ENCODE peak calls at places on chromosome 18, in eight cellular contexts. B is SJCRH30; I is Peyer's patch; P is activated CD4-positive, alpha-beta T cell treated with anti-CD3 and anti-CD28 coated beads, Interleukin-2, amount 50 U/mL, for 24 hours; K is SHP77 treated with DMSO at 0.1 percent for 48 hours; J is AG04450; M is stimulated activated CD8-positive, alpha-beta memory T cell treated with anti-CD3 and anti-CD28 coated beads, Interleukin-15, amount 100 ng/mL, for 24 hours; E is anterior cingulate cortex. Y is an unnamed sample.

GRCh38 chr18:51339866-51340265 is 142.4 kb upstream of the MEX3C start:
- DNase-seq in B (no peak), J (no peak), I (no peak), E (no peak), P (no peak), M (no peak), K (no peak), Y (no peak)

GRCh38 chr18:9530226-9531009 is 55.1 kb downstream of the RALBP1 start:
- DNase-seq in P (no peak), B (no peak), M (no peak), J (no peak), K (no peak), I (no peak), E (no peak), Y (no peak)

GRCh38 chr18:34929336-34929780 is 111.9 kb upstream of the MAPRE2 start:
- DNase-seq in B (peak), M (no peak), P (no peak), E (no peak), I (no peak), K (peak), J (peak), Y (no peak)

GRCh38 chr18:79071037-79071960 is 2.1 kb downstream of the ATP9B start:
- DNase-seq in M (no peak), K (no peak), E (no peak), P (no peak), I (no peak), J (no peak), B (no peak), Y (no peak)

GRCh38 chr18:3499498-3499897 is 49.5 kb downstream of the TGIF1 start:
- DNase-seq in M (no peak), B (no peak), K (no peak), J (no peak), E (no peak), I (no peak), P (no peak), Y (no peak)

GRCh38 chr18:25832008-25832604 is 258.3 kb downstream of the SS18 start:
- DNase-seq in K (no peak), B (peak), E (no peak), P (no peak), I (peak), J (peak), M (no peak), Y (peak)

GRCh38 chr18:79365701-79366100 is 30.0 kb upstream of the NFATC1 start:
- DNase-seq in J (no peak), K (no peak), M (no peak), P (no peak), E (no peak), I (no peak), B (no peak), Y (no peak)

GRCh38 chr18:21242141-21243040 is at the start of gene GREB1L:
- DNase-seq in K (no peak), P (no peak), I (peak), J (no peak), E (peak), B (no peak), M (no peak), Y (peak)

GRCh38 chr18:60120231-60120630 is 220.4 kb downstream of the PMAIP1 start:
- DNase-seq in M (no peak), P (no peak), B (no peak), J (no peak), K (no peak), I (no peak), E (no peak), Y (peak)

GRCh38 chr18:48326901-48327675 is 82.1 kb downstream of the ZBTB7C start:
- DNase-seq in E (no peak), I (no peak), K (peak), B (no peak), M (no peak), P (no peak), J (no peak), Y (no peak)

GRCh38 chr18:604771-605170 is 8.0 kb downstream of the CLUL1 start:
- DNase-seq in I (no peak), B (no peak), P (no peak), K (no peak), M (no peak), J (no peak), E (no peak), Y (no peak)

GRCh38 chr18:78611869-78612268 is 367.7 kb upstream of the SALL3 start:
- DNase-seq in K (no peak), B (no peak), E (no peak), P (no peak), J (no peak), M (no peak), I (no peak), Y (no peak)

GRCh38 chr18:75497576-75497975 is 70.1 kb upstream of the SMIM21 start:
- DNase-seq in J (no peak), E (no peak), M (no peak), P (no peak), I (no peak), B (no peak), K (no peak), Y (no peak)

GRCh38 chr18:59834267-59834666 is 65.5 kb upstream of the PMAIP1 start:
- DNase-seq in E (no peak), I (no peak), B (no peak), K (no peak), J (no peak), M (no peak), P (no peak), Y (no peak)

GRCh38 chr18:34650121-34650545 is 60.0 kb upstream of the DTNA start:
- DNase-seq in K (no peak), M (no peak), I (no peak), J (peak), P (no peak), B (no peak), E (no peak), Y (no peak)

GRCh38 chr18:12315911-12316310 is 7.9 kb downstream of the TUBB6 start:
- DNase-seq in J (no peak), I (no peak), K (no peak), P (no peak), E (no peak), B (no peak), M (no peak), Y (no peak)

GRCh38 chr18:22311301-22311700 is 106.4 kb downstream of the CTAGE1 start:
- DNase-seq in P (no peak), J (peak), M (no peak), E (no peak), K (no peak), B (no peak), I (no peak), Y (no peak)

GRCh38 chr18:43933177-43933576 is 655.9 kb upstream of the SYT4 start:
- DNase-seq in I (no peak), B (no peak), K (no peak), P (no peak), M (no peak), E (no peak), J (no peak), Y (no peak)

GRCh38 chr18:54251606-54252400 is 17.5 kb upstream of the POLI start:
- DNase-seq in I (no peak), E (no peak), M (no peak), B (no peak), P (no peak), J (no peak), K (no peak), Y (no peak)

GRCh38 chr18:79923896-79924585 is 27.4 kb downstream of the SLC66A2 start:
- DNase-seq in J (no peak), I (peak), E (no peak), B (no peak), P (no peak), K (no peak), M (no peak), Y (no peak)

GRCh38 chr18:68735498-68736343 is 20.8 kb upstream of the TMX3 start:
- DNase-seq in K (no peak), P (peak), I (no peak), B (peak), E (no peak), J (peak), M (no peak), Y (no peak)

GRCh38 chr18:44098551-44099098 is 582.1 kb upstream of the SETBP1 start:
- DNase-seq in J (no peak), P (no peak), I (peak), E (no peak), B (peak), K (no peak), M (no peak), Y (no peak)

GRCh38 chr18:68121308-68121707 is 593.6 kb downstream of the TMX3 start:
- DNase-seq in P (no peak), I (no peak), J (no peak), K (no peak), B (no peak), M (no peak), E (no peak), Y (no peak)

GRCh38 chr18:56910237-56910636 is 236.7 kb upstream of the BOD1L2 start:
- DNase-seq in M (no peak), E (no peak), K (no peak), B (no peak), P (no peak), J (no peak), I (no peak), Y (no peak)

GRCh38 chr18:36903215-36903928 is 74.4 kb downstream of the KIAA1328 start:
- DNase-seq in E (no peak), B (no peak), J (no peak), M (no peak), I (no peak), K (no peak), P (no peak), Y (no peak)

GRCh38 chr18:9289698-9290097 is 44.9 kb upstream of the TWSG1 start:
- DNase-seq in P (no peak), E (no peak), K (no peak), I (no peak), B (no peak), M (no peak), J (no peak), Y (no peak)

GRCh38 chr18:34159691-34160185 is 65.0 kb downstream of the NOL4 start:
- DNase-seq in I (no peak), E (peak), P (no peak), B (no peak), K (no peak), J (no peak), M (no peak), Y (no peak)

GRCh38 chr18:49621851-49622351 is 60.0 kb downstream of the LIPG start:
- DNase-seq in I (no peak), E (no peak), P (no peak), K (no peak), M (no peak), J (no peak), B (peak), Y (no peak)

GRCh38 chr18:62447652-62448051 is 75.2 kb upstream of the ZCCHC2 start:
- DNase-seq in J (no peak), M (no peak), B (no peak), I (no peak), E (no peak), P (no peak), K (no peak), Y (no peak)

GRCh38 chr18:8480506-8481328 is 128.5 kb upstream of the RAB12 start:
- DNase-seq in I (no peak), E (no peak), P (no peak), M (no peak), K (peak), J (peak), B (peak), Y (no peak)

GRCh38 chr18:52897611-52898010 is 557.6 kb downstream of the DCC start:
- DNase-seq in E (no peak), J (no peak), P (no peak), I (no peak), B (no peak), M (no peak), K (no peak), Y (no peak)

GRCh38 chr18:22723221-22723620 is 209.9 kb upstream of the RBBP8 start:
- DNase-seq in B (no peak), M (no peak), I (no peak), P (no peak), E (no peak), J (no peak), K (no peak), Y (no peak)

GRCh38 chr18:55100817-55101457 is 141.7 kb upstream of the CCDC68 start:
- DNase-seq in P (no peak), E (no peak), M (no peak), B (no peak), K (no peak), J (no peak), I (no peak), Y (no peak)

GRCh38 chr18:50967714-50968661 is at the start of gene ELAC1:
- DNase-seq in J (peak), E (peak), B (peak), I (peak), P (peak), M (peak), K (peak), Y (peak)

GRCh38 chr18:12686100-12686499 is 16.4 kb downstream of the CEP76 start:
- DNase-seq in B (peak), I (no peak), E (no peak), K (no peak), J (no peak), P (no peak), M (no peak), Y (no peak)

Y was measured in colonic mucosa.